ENCODE peak calls at places on chromosomes 6 and 20, in eight cellular contexts. R, A, G, Y, L, H, J and S are unnamed samples.

GRCh38 chr6:144158133-144158532 is 7.8 kb downstream of the STX11 start:
- DNase-seq in R (no peak), A (no peak), G (peak; percentile 87), Y (no peak), L (no peak), H (no peak), J (no peak), S (no peak)

GRCh38 chr20:40776702-40777457 is 87.8 kb upstream of the MAFB start:
- DNase-seq in R (no peak), A (no peak), G (no peak), Y (no peak), L (no peak), H (no peak), J (no peak), S (no peak)

GRCh38 chr6:39952170-39952569 is 17.9 kb upstream of the MOCS1 start:
- DNase-seq in R (no peak), A (no peak), G (peak; percentile 21), Y (no peak), L (no peak), H (no peak), J (no peak), S (no peak)

GRCh38 chr6:5257400-5257799 is 3.4 kb downstream of the LYRM4 start:
- DNase-seq in R (no peak), A (no peak), G (no peak), Y (no peak), L (no peak), H (no peak), J (no peak), S (no peak)

GRCh38 chr6:40532349-40533028 is 54.7 kb downstream of the LRFN2 start:
- DNase-seq in R (no peak), A (peak; percentile 85), G (no peak), Y (no peak), L (no peak), H (no peak), J (no peak), S (no peak)

GRCh38 chr6:55443238-55444134 is 116.2 kb downstream of the GFRAL start:
- DNase-seq in R (no peak), A (no peak), G (no peak), Y (no peak), L (no peak), H (no peak), J (no peak), S (no peak)

GRCh38 chr6:112117554-112117953 is 30.2 kb downstream of the FAM229B start:
- DNase-seq in R (no peak), A (no peak), G (no peak), Y (no peak), L (no peak), H (no peak), J (no peak), S (no peak)

GRCh38 chr6:56851104-56851503 is 103.8 kb upstream of the BEND6 start:
- DNase-seq in R (no peak), A (no peak), G (no peak), Y (no peak), L (no peak), H (no peak), J (peak; percentile 10), S (no peak)